ENCODE peak calls at places on chromosome 21, in seven cellular contexts. One of them, this sample, is unnamed.

GRCh38 chr21:46354518-46354917 is 30.6 kb downstream of the PCNT start:
- DNase-seq in mesenchymal stem cell: no peak
- DNase-seq in left ventricle myocardium inferior: no peak
- DNase-seq in IMR-90: no peak
- DNase-seq in K562: no peak
- DNase-seq in colonic mucosa: no peak
- DNase-seq in OCI-LY7: no peak
- DNase-seq in this sample: no peak

GRCh38 chr21:25421327-25422028 is 185.8 kb downstream of the MRPL39 start:
- DNase-seq in OCI-LY7: peak
- DNase-seq in left ventricle myocardium inferior: no peak
- DNase-seq in mesenchymal stem cell: peak
- DNase-seq in colonic mucosa: no peak
- DNase-seq in IMR-90: peak
- DNase-seq in K562: no peak
- DNase-seq in this sample: peak

GRCh38 chr21:21688877-21689276 is 690.7 kb downstream of the NCAM2 start:
- DNase-seq in mesenchymal stem cell: peak
- DNase-seq in left ventricle myocardium inferior: no peak
- DNase-seq in K562: no peak
- DNase-seq in OCI-LY7: no peak
- DNase-seq in IMR-90: peak
- DNase-seq in colonic mucosa: no peak
- DNase-seq in this sample: peak

GRCh38 chr21:41582866-41583265 is 74.9 kb upstream of the TMPRSS2 start:
- DNase-seq in IMR-90: no peak
- DNase-seq in colonic mucosa: no peak
- DNase-seq in left ventricle myocardium inferior: no peak
- DNase-seq in OCI-LY7: no peak
- DNase-seq in mesenchymal stem cell: no peak
- DNase-seq in K562: no peak
- DNase-seq in this sample: no peak

GRCh38 chr21:31289702-31290101 is 54.4 kb downstream of the TIAM1 start:
- DNase-seq in colonic mucosa: no peak
- DNase-seq in OCI-LY7: no peak
- DNase-seq in mesenchymal stem cell: no peak
- DNase-seq in K562: no peak
- DNase-seq in IMR-90: no peak
- DNase-seq in left ventricle myocardium inferior: no peak
- DNase-seq in this sample: no peak

GRCh38 chr21:41069305-41069642 is 98.7 kb upstream of the BACE2 start:
- DNase-seq in K562: no peak
- DNase-seq in mesenchymal stem cell: no peak
- DNase-seq in colonic mucosa: no peak
- DNase-seq in left ventricle myocardium inferior: no peak
- DNase-seq in IMR-90: no peak
- DNase-seq in OCI-LY7: no peak
- DNase-seq in this sample: no peak

GRCh38 chr21:29342394-29342957 is 43.8 kb downstream of the BACH1 start:
- DNase-seq in colonic mucosa: no peak
- DNase-seq in IMR-90: peak
- DNase-seq in mesenchymal stem cell: peak
- DNase-seq in left ventricle myocardium inferior: peak
- DNase-seq in K562: no peak
- DNase-seq in OCI-LY7: no peak
- DNase-seq in this sample: no peak

GRCh38 chr21:42651515-42652401 is 1.7 kb upstream of the PDE9A start:
- DNase-seq in K562: no peak
- DNase-seq in mesenchymal stem cell: no peak
- DNase-seq in OCI-LY7: no peak
- DNase-seq in left ventricle myocardium inferior: peak
- DNase-seq in IMR-90: no peak
- DNase-seq in colonic mucosa: peak
- DNase-seq in this sample: no peak

GRCh38 chr21:31110430-31110829 is 72.2 kb upstream of the KRTAP19-8 start:
- DNase-seq in colonic mucosa: no peak
- DNase-seq in IMR-90: no peak
- DNase-seq in mesenchymal stem cell: no peak
- DNase-seq in OCI-LY7: no peak
- DNase-seq in K562: no peak
- DNase-seq in left ventricle myocardium inferior: no peak
- DNase-seq in this sample: no peak

GRCh38 chr21:15212214-15212613 is 147.4 kb upstream of the NRIP1 start:
- DNase-seq in OCI-LY7: no peak
- DNase-seq in mesenchymal stem cell: no peak
- DNase-seq in colonic mucosa: no peak
- DNase-seq in IMR-90: no peak
- DNase-seq in left ventricle myocardium inferior: no peak
- DNase-seq in K562: no peak
- DNase-seq in this sample: no peak

GRCh38 chr21:27813750-27814149 is 846.9 kb upstream of the ADAMTS5 start:
- DNase-seq in mesenchymal stem cell: no peak
- DNase-seq in IMR-90: no peak
- DNase-seq in OCI-LY7: no peak
- DNase-seq in left ventricle myocardium inferior: peak
- DNase-seq in colonic mucosa: peak
- DNase-seq in K562: no peak
- DNase-seq in this sample: no peak
- H3K27ac ChIP-seq in mesenchymal stem cell: no peak
- H3K27ac ChIP-seq in IMR-90: peak
- H3K27ac ChIP-seq in OCI-LY7: no peak
- H3K27ac ChIP-seq in left ventricle myocardium inferior: no peak
- H3K27ac ChIP-seq in colonic mucosa: no peak
- H3K27ac ChIP-seq in K562: no peak
- H3K27ac ChIP-seq in this sample: no peak

GRCh38 chr21:39518845-39519205 is 67.1 kb downstream of the SH3BGR start:
- DNase-seq in mesenchymal stem cell: no peak
- DNase-seq in OCI-LY7: no peak
- DNase-seq in colonic mucosa: no peak
- DNase-seq in IMR-90: no peak
- DNase-seq in left ventricle myocardium inferior: no peak
- DNase-seq in K562: no peak
- DNase-seq in this sample: peak

GRCh38 chr21:39523398-39523797 is 71.6 kb downstream of the SH3BGR start:
- DNase-seq in mesenchymal stem cell: no peak
- DNase-seq in left ventricle myocardium inferior: peak
- DNase-seq in colonic mucosa: peak
- DNase-seq in IMR-90: no peak
- DNase-seq in K562: no peak
- DNase-seq in OCI-LY7: no peak
- DNase-seq in this sample: peak

GRCh38 chr21:39518055-39518844 is 66.5 kb downstream of the SH3BGR start:
- DNase-seq in K562: peak
- DNase-seq in left ventricle myocardium inferior: no peak
- DNase-seq in OCI-LY7: peak
- DNase-seq in colonic mucosa: peak
- DNase-seq in IMR-90: peak
- DNase-seq in mesenchymal stem cell: peak
- DNase-seq in this sample: peak

GRCh38 chr21:39523930-39524329 is 72.2 kb downstream of the SH3BGR start:
- DNase-seq in IMR-90: no peak
- DNase-seq in OCI-LY7: no peak
- DNase-seq in colonic mucosa: no peak
- DNase-seq in left ventricle myocardium inferior: no peak
- DNase-seq in mesenchymal stem cell: no peak
- DNase-seq in K562: no peak
- DNase-seq in this sample: no peak

GRCh38 chr21:39519835-39520234 is 68.1 kb downstream of the SH3BGR start:
- DNase-seq in left ventricle myocardium inferior: no peak
- DNase-seq in IMR-90: no peak
- DNase-seq in K562: no peak
- DNase-seq in OCI-LY7: no peak
- DNase-seq in mesenchymal stem cell: no peak
- DNase-seq in colonic mucosa: no peak
- DNase-seq in this sample: no peak
- H3K4me3 ChIP-seq in left ventricle myocardium inferior: no peak
- H3K4me3 ChIP-seq in IMR-90: no peak
- H3K4me3 ChIP-seq in K562: no peak
- H3K4me3 ChIP-seq in OCI-LY7: no peak
- H3K4me3 ChIP-seq in mesenchymal stem cell: no peak
- H3K4me3 ChIP-seq in colonic mucosa: no peak
- H3K4me3 ChIP-seq in this sample: no peak

DNA sequence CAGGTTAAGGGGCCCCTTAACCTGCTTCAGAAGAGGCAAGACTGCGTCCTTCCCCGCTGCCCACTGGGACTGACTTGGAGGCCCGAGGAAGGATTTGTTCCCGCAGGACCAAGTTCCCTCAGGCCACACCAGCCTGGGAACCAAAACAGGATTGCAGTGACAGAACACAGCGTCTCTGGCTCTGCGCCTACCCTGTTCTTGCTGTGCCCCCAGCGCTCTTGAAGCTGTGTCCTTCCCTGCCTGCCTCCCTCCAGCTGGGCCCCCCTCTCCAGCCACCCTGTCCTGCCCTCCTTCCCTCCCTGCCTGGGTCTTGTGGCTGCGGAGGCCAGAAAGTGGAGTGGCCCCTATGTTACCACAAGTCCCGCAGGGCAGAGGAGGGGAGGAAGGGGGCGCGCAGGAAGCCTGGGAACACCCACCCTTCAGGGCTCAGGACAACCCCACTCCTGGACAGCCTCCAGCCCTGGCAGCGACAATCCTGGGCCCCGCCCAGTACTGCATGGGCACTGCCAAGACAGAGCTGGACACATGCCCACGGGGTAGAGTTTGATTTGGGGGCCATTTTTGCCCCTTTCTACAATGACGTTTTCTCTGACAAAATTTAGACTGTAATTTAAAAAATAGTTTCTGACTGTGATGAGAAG is 164.9 kb downstream of the DYRK1A start:
- DNase-seq in IMR-90: no peak
- DNase-seq in left ventricle myocardium inferior: peak
- DNase-seq in colonic mucosa: no peak
- DNase-seq in mesenchymal stem cell: no peak
- DNase-seq in OCI-LY7: no peak
- DNase-seq in K562: no peak
- DNase-seq in this sample: no peak
- H3K27ac ChIP-seq in IMR-90: no peak
- H3K27ac ChIP-seq in left ventricle myocardium inferior: peak
- H3K27ac ChIP-seq in colonic mucosa: no peak
- H3K27ac ChIP-seq in mesenchymal stem cell: no peak
- H3K27ac ChIP-seq in OCI-LY7: no peak
- H3K27ac ChIP-seq in K562: no peak
- H3K27ac ChIP-seq in this sample: peak

GRCh38 chr21:43720539-43721224 is 1.8 kb downstream of the PDXK start:
- DNase-seq in K562: no peak
- DNase-seq in colonic mucosa: no peak
- DNase-seq in OCI-LY7: no peak
- DNase-seq in left ventricle myocardium inferior: no peak
- DNase-seq in IMR-90: no peak
- DNase-seq in mesenchymal stem cell: no peak
- DNase-seq in this sample: no peak

GRCh38 chr21:43721939-43722338 is 3.0 kb downstream of the PDXK start:
- DNase-seq in K562: no peak
- DNase-seq in left ventricle myocardium inferior: no peak
- DNase-seq in colonic mucosa: no peak
- DNase-seq in IMR-90: no peak
- DNase-seq in mesenchymal stem cell: no peak
- DNase-seq in OCI-LY7: no peak
- DNase-seq in this sample: no peak

GRCh38 chr21:43719748-43720538 is 1.0 kb downstream of the PDXK start:
- DNase-seq in K562: no peak
- DNase-seq in IMR-90: no peak
- DNase-seq in left ventricle myocardium inferior: no peak
- DNase-seq in mesenchymal stem cell: peak
- DNase-seq in colonic mucosa: no peak
- DNase-seq in OCI-LY7: peak
- DNase-seq in this sample: no peak

GRCh38 chr21:43718872-43719747 is at the start of gene PDXK:
- DNase-seq in left ventricle myocardium inferior: peak
- DNase-seq in K562: peak
- DNase-seq in OCI-LY7: peak
- DNase-seq in IMR-90: peak
- DNase-seq in colonic mucosa: peak
- DNase-seq in mesenchymal stem cell: peak
- DNase-seq in this sample: peak

DNA sequence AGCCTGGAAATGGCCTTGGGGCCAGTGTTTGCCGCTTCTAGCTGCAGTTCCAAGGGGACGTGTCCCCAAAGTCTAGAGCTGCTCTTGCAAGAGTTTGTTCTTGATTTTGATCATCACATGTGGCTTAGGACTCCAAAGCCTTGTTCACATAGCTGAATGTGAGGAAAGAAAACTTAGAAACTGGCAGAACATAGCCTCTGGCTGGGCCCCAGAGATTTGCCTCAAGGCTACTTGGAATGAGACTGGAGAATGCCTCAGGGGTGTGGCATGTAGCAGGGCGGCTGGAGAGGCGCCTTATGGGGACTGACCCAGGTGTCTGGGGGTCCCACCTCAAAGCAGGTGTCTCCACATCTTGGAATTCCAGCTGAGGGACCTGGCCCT is 2.3 kb downstream of the PDXK start:
- DNase-seq in mesenchymal stem cell: no peak
- DNase-seq in OCI-LY7: no peak
- DNase-seq in K562: no peak
- DNase-seq in colonic mucosa: no peak
- DNase-seq in left ventricle myocardium inferior: no peak
- DNase-seq in IMR-90: no peak
- DNase-seq in this sample: no peak
- H3K4me3 ChIP-seq in mesenchymal stem cell: peak
- H3K4me3 ChIP-seq in OCI-LY7: no peak
- H3K4me3 ChIP-seq in K562: no peak
- H3K4me3 ChIP-seq in colonic mucosa: peak
- H3K4me3 ChIP-seq in left ventricle myocardium inferior: peak
- H3K4me3 ChIP-seq in IMR-90: peak
- H3K4me3 ChIP-seq in this sample: no peak

GRCh38 chr21:44515359-44516165 is 24.4 kb downstream of the KRTAP10-1 start:
- DNase-seq in mesenchymal stem cell: no peak
- DNase-seq in left ventricle myocardium inferior: no peak
- DNase-seq in OCI-LY7: no peak
- DNase-seq in colonic mucosa: no peak
- DNase-seq in K562: no peak
- DNase-seq in IMR-90: no peak
- DNase-seq in this sample: no peak
- H3K27ac ChIP-seq in mesenchymal stem cell: no peak
- H3K27ac ChIP-seq in left ventricle myocardium inferior: no peak
- H3K27ac ChIP-seq in OCI-LY7: no peak
- H3K27ac ChIP-seq in colonic mucosa: no peak
- H3K27ac ChIP-seq in K562: no peak
- H3K27ac ChIP-seq in IMR-90: no peak
- H3K27ac ChIP-seq in this sample: no peak

DNA sequence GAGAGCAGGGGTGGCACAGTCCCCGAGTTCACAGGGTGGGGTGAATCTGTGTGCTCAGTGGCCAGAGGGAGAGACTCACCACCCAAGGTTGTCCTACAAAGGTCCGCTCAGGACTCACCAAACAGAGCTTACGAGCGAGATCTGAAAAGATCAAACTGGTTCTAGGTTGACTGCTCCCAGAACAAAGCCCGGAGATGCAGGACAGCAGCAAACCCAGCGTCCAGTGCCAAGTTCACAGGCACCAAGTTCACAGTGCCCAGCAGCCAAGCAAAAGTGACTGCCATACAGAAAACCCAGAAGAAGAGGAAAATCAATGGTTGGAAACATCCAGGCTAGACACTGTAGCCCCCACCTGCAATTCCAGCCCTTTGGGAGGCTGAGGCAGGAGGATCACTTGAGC is 35.7 kb downstream of the AGPAT3 start:
- DNase-seq in K562: no peak
- DNase-seq in colonic mucosa: no peak
- DNase-seq in mesenchymal stem cell: no peak
- DNase-seq in IMR-90: no peak
- DNase-seq in left ventricle myocardium inferior: no peak
- DNase-seq in OCI-LY7: no peak
- DNase-seq in this sample: no peak
- H3K4me3 ChIP-seq in K562: no peak
- H3K4me3 ChIP-seq in colonic mucosa: no peak
- H3K4me3 ChIP-seq in mesenchymal stem cell: no peak
- H3K4me3 ChIP-seq in IMR-90: no peak
- H3K4me3 ChIP-seq in left ventricle myocardium inferior: no peak
- H3K4me3 ChIP-seq in OCI-LY7: no peak
- H3K4me3 ChIP-seq in this sample: no peak